ENCODE peak calls at places on chromosomes 7 and 10, in eight cellular contexts. O is mucosa of descending colon, E is upper lobe of right lung, V is astrocyte, R is HepG2, U is body of pancreas, Y is cardiac muscle cell, X is lung. B is an unnamed sample.

GRCh38 chr7:1725199-1725701 is 55.2 kb downstream of the ELFN1 start:
- DNase-seq in O (no peak), Y (peak; percentile 71), X (no peak), E (no peak), R (no peak), V (peak; percentile 49), U (peak; percentile 71), B (peak; percentile 96)

GRCh38 chr10:100519321-100520051 is at the start of gene SEC31B:
- DNase-seq in E (peak; percentile 69), V (no peak), O (peak; percentile 44), X (no peak), U (peak; percentile 36), Y (peak; percentile 77), R (peak; percentile 50), B (no peak)

GRCh38 chr7:35729061-35729783 is 34.3 kb upstream of the HERPUD2 start:
- DNase-seq in Y (no peak), U (no peak), O (no peak), R (no peak), V (no peak), E (no peak), X (no peak), B (no peak)

GRCh38 chr7:2623698-2624014 is 8.1 kb upstream of the TTYH3 start:
- DNase-seq in X (no peak), V (no peak), R (no peak), Y (no peak), U (no peak), O (peak; percentile 39), E (no peak), B (no peak)

GRCh38 chr10:56551037-56551436 is 190.0 kb upstream of the ZWINT start:
- DNase-seq in R (peak; percentile 58), U (no peak), E (no peak), O (no peak), V (no peak), X (no peak), Y (no peak), B (no peak)

GRCh38 chr7:112449353-112449752 is 907 bp upstream of the IFRD1 start:
- DNase-seq in X (peak; percentile 48), U (peak; percentile 79), R (peak; percentile 60), E (no peak), Y (no peak), O (no peak), V (peak; percentile 51), B (no peak)

GRCh38 chr10:43226441-43226840 is 40.4 kb downstream of the RASGEF1A start:
- DNase-seq in R (no peak), U (peak; percentile 5), Y (no peak), V (no peak), X (no peak), E (peak; percentile 28), O (peak; percentile 2), B (no peak)

GRCh38 chr7:47514818-47515217 is 67.1 kb downstream of the TNS3 start:
- DNase-seq in O (no peak), E (no peak), V (no peak), R (no peak), U (no peak), X (no peak), Y (no peak), B (no peak)

GRCh38 chr7:134500982-134501381 is 26.4 kb upstream of the AKR1B10 start:
- DNase-seq in O (no peak), X (no peak), Y (no peak), V (no peak), U (no peak), R (no peak), E (no peak), B (no peak)

GRCh38 chr7:135877799-135878198 is 99.4 kb downstream of the MTPN start:
- DNase-seq in V (peak; percentile 79), Y (no peak), R (no peak), O (no peak), U (no peak), X (no peak), E (no peak), B (peak; percentile 90)

GRCh38 chr10:103682631-103683030 is 172.7 kb downstream of the SH3PXD2A start:
- DNase-seq in R (no peak), O (no peak), V (no peak), U (no peak), X (no peak), Y (no peak), E (no peak), B (no peak)

DNA sequence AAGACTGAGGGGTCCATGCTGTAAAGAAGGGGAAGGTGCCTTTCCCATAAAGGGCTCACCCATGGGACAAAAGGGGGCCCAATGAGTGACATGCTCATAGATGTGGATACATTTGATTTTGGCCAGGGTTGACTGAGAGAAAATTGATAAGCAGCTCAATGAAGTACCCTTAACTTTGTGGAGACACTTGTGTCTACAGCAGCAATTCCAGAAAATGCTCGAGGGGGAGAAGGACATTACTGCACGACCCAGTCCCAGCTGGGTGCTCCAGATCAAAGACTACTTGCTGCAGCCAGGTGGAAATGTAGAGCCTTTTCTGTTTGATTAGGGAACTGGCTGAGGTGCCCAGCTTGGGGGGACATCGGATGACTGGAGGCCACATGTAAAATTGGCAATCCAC is 22.2 kb upstream of the ADAMTS14 start:
- DNase-seq in Y (no peak), X (no peak), O (no peak), R (no peak), E (no peak), V (no peak), U (no peak), B (no peak)
- H3K9me3 ChIP-seq in Y (no peaks in the 10 kb centered on the region), X (no peaks in the 10 kb centered on the region), O (peaks cover 4% of the 10 kb centered on the region), R (peaks cover 26% of the 10 kb centered on the region), E (no peaks in the 10 kb centered on the region), V (peaks cover 12% of the 10 kb centered on the region), U (no peaks in the 10 kb centered on the region), B (peaks cover 4% of the 10 kb centered on the region)

DNA sequence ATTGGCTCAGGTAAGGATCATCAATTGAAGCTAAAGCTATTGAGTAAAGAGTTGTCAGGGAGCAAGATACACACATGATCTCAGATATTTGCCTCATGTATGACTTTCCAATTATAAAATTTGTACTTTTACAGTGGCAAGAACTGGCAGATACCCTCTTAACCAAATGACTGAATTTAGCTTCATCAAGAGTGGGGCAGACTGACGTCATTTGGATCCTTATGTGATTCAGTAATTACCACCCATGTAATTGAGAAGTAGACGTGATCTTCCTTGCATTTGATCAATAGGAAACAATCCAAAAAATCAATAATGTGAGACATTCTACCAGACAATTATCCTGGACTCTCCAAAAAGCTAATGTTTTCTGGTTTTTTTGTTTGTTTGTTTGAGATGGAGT is 8.9 kb downstream of the LRRC72 start:
- DNase-seq in R (no peak), E (no peak), Y (no peak), O (no peak), U (no peak), X (no peak), V (no peak), B (no peak)
- H3K9me3 ChIP-seq in R (no peaks in the 10 kb centered on the region), E (no peaks in the 10 kb centered on the region), Y (no peaks in the 10 kb centered on the region), O (no peaks in the 10 kb centered on the region), U (no peaks in the 10 kb centered on the region), X (no peaks in the 10 kb centered on the region), V (no peaks in the 10 kb centered on the region), B (no peaks in the 10 kb centered on the region)

GRCh38 chr7:157964016-157964415 is 623.6 kb downstream of the PTPRN2 start:
- DNase-seq in Y (no peak), U (no peak), O (no peak), X (no peak), E (no peak), R (no peak), V (no peak), B (no peak)

GRCh38 chr7:157964521-157964920 is 623.1 kb downstream of the PTPRN2 start:
- DNase-seq in R (no peak), Y (no peak), O (no peak), E (no peak), X (no peak), V (no peak), U (no peak), B (no peak)

GRCh38 chr7:157963526-157963925 is 624.1 kb downstream of the PTPRN2 start:
- DNase-seq in E (no peak), V (no peak), R (no peak), U (no peak), Y (no peak), X (no peak), O (no peak), B (no peak)

GRCh38 chr7:157961731-157962457 is 625.1 kb downstream of the DNAJB6 start:
- DNase-seq in O (no peak), Y (no peak), U (no peak), R (no peak), X (no peak), E (peak; percentile 56), V (no peak), B (no peak)

DNA sequence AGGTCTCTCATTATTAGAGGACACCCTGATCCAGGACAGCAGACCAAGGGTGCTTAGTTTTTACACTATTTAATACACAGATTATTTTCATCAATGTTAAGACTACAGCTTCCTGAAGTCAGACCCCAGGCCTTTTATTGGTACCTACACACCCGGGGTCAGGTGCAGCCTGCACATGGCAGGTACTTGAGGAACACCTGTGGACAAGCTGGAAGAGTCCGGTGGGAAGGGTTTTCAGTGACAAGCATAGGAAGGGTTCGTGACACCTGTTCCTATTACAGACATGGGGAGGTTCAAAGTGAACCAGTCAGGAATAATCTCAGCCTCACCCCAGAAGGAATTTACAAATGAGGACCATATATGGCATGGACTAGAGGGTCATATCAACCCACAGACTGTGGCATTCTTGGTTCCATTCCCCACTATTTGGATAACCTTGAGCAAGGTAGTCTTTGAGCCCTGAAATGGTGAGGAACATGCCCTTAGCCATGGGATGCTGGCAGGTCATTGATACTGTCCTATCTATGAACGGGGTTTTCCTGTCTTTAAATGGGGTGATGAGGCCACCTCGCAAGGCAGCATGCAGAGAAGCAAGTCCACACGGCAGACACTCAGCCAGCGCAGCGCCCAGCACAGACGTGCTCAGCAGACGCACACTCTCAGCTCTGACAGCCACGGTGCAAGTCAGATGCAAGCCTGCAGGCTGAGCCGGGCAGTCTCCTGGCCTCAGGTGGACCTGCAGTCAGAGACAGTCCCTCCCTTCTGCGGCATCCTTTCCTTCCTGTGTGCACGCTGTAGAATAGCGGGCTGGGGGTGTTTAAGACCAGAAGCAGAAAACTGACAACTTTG is 624.9 kb downstream of the PTPRN2 start:
- DNase-seq in Y (no peak), R (peak; percentile 10), E (no peak), X (no peak), V (no peak), O (no peak), U (no peak), B (no peak)
- H3K9me3 ChIP-seq in Y (peaks cover 2% of the 10 kb centered on the region), R (no peaks in the 10 kb centered on the region), E (no peaks in the 10 kb centered on the region), X (no peaks in the 10 kb centered on the region), V (peaks cover 8% of the 10 kb centered on the region), O (no peaks in the 10 kb centered on the region), U (no peaks in the 10 kb centered on the region), B (peaks cover 3% of the 10 kb centered on the region)

GRCh38 chr7:158024881-158025280 is 562.7 kb downstream of the PTPRN2 start:
- DNase-seq in V (no peak), Y (no peak), R (no peak), U (no peak), O (no peak), E (peak; percentile 3), X (no peak), B (no peak)

GRCh38 chr7:158023563-158024350 is 563.9 kb downstream of the PTPRN2 start:
- DNase-seq in V (no peak), U (no peak), X (no peak), E (peak; percentile 13), R (no peak), Y (no peak), O (no peak), B (no peak)

GRCh38 chr7:158023157-158023556 is 564.5 kb downstream of the PTPRN2 start:
- DNase-seq in V (no peak), U (no peak), Y (no peak), X (no peak), E (no peak), O (no peak), R (no peak), B (no peak)

GRCh38 chr7:158025651-158026600 is 561.7 kb downstream of the PTPRN2 start:
- DNase-seq in O (no peak), X (no peak), V (no peak), R (no peak), E (peak; percentile 57), U (no peak), Y (no peak), B (no peak)

GRCh38 chr7:158024351-158024715 is 563.3 kb downstream of the PTPRN2 start:
- DNase-seq in Y (no peak), O (no peak), E (peak; percentile 27), V (no peak), X (no peak), R (no peak), U (no peak), B (no peak)
- H3K9me3 ChIP-seq in Y (no peaks in the 10 kb centered on the region), O (no peaks in the 10 kb centered on the region), E (no peaks in the 10 kb centered on the region), V (peaks cover 2% of the 10 kb centered on the region), X (no peaks in the 10 kb centered on the region), R (no peaks in the 10 kb centered on the region), U (no peaks in the 10 kb centered on the region), B (no peaks in the 10 kb centered on the region)